ENCODE peak calls at places on chromosome 17, in five cellular contexts. O is lower leg skin; Z is A549; R is uterus; W is CD8-positive, alpha-beta T cell. V is an unnamed sample.
A peak's percentile ranks its signal among the peaks of the same experiment; 100 is the strongest.

GRCh38 chr17:34299918-34300600 is 14.5 kb downstream of the CCL11 start:
- DNase-seq in W (no peak), O (no peak), R (no peak), Z (no peak), V (no peak)

GRCh38 chr17:81374890-81375289 is 20.4 kb upstream of the BAHCC1 start:
- DNase-seq in R (no peak), Z (no peak), W (no peak), O (no peak), V (no peak)

GRCh38 chr17:81954131-81955057 is 6.6 kb downstream of the NOTUM start:
- DNase-seq in W (no peak), O (no peak), R (no peak), Z (no peak), V (no peak)

GRCh38 chr17:76246080-76247066 is 6.1 kb upstream of the RNF157 start:
- DNase-seq in W (peak; percentile 34), R (no peak), Z (no peak), O (no peak), V (no peak)

GRCh38 chr17:28755486-28755885 is 11.7 kb downstream of the TRAF4 start:
- DNase-seq in Z (no peak), W (no peak), O (no peak), R (no peak), V (no peak)

GRCh38 chr17:47839899-47840741 is 953 bp downstream of the SCRN2 start:
- DNase-seq in W (no peak), R (peak; percentile 49), Z (no peak), O (no peak), V (no peak)

GRCh38 chr17:39939588-39940419 is 12.3 kb downstream of the LRRC3C start:
- DNase-seq in R (peak; percentile 81), W (no peak), O (no peak), Z (peak; percentile 66), V (no peak)

GRCh38 chr17:44911133-44912001 is 3.9 kb downstream of the GFAP start:
- DNase-seq in W (peak; percentile 62), Z (peak; percentile 95), R (peak; percentile 49), O (no peak), V (peak; percentile 66)

GRCh38 chr17:48374650-48375230 is 55.3 kb downstream of the SKAP1 start:
- DNase-seq in O (no peak), W (peak; percentile 20), Z (peak; percentile 76), R (no peak), V (no peak)

GRCh38 chr17:45382982-45383381 is 49.7 kb downstream of the ARHGAP27 start:
- DNase-seq in Z (no peak), R (no peak), O (no peak), W (no peak), V (no peak)

GRCh38 chr17:43840814-43841213 is 6.2 kb upstream of the CD300LG start:
- DNase-seq in O (no peak), R (no peak), W (no peak), Z (peak; percentile 49), V (no peak)

GRCh38 chr17:3766783-3767182 is 34.2 kb downstream of the ITGAE start:
- DNase-seq in R (no peak), O (no peak), W (no peak), Z (no peak), V (no peak)

GRCh38 chr17:57271821-57272220 is 15.5 kb downstream of the MSI2 start:
- DNase-seq in Z (no peak), R (no peak), O (no peak), W (no peak), V (no peak)

GRCh38 chr17:64051153-64051552 is 30.7 kb upstream of the ICAM2 start:
- DNase-seq in Z (no peak), O (no peak), R (no peak), W (no peak), V (no peak)

DNA sequence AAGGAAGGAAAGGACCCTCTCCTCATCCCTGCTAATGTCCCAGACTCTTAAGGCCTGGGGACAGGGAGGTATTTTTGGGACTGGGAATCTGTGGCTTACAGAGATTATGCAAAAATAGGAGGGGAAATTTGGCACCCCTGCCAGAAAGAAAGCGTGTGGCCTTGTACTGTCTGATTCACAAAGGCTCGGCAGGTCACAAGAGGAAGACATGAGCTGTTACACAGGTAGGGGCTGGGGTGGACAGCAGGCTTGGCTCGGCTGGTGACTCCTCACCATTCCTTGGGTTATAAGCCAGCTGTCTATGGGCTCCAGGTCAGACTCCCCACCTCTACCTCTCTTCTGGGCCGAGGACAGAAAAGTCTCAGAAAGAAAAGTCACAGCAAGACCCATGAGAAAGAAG is 20.7 kb upstream of the SREBF1 start:
- DNase-seq in W (no peak), O (no peak), Z (no peak), R (no peak), V (no peak)
- TF ChIP-seq CTCF in W (no peak), O (no peak), Z (no peak), R (no peak), V (no peak)

GRCh38 chr17:41496803-41497484 is 7.2 kb upstream of the KRT36 start:
- DNase-seq in W (peak; percentile 46), R (no peak), O (peak; percentile 66), Z (peak; percentile 95), V (peak; percentile 94)
- TF ChIP-seq CTCF in W (peak; percentile 49), R (peak; percentile 41), O (peak; percentile 52), Z (peak; percentile 80), V (peak; percentile 91)

GRCh38 chr17:7346761-7347614 is 5.0 kb upstream of the KCTD11 start:
- DNase-seq in W (no peak), O (no peak), R (no peak), Z (no peak), V (no peak)
- TF ChIP-seq CTCF in W (no peak), O (no peak), R (no peak), Z (no peak), V (no peak)

GRCh38 chr17:60583008-60583407 is 17.0 kb upstream of the PPM1D start:
- DNase-seq in W (no peak), O (no peak), Z (no peak), R (no peak), V (no peak)

GRCh38 chr17:60590075-60590474 is 9.9 kb upstream of the PPM1D start:
- DNase-seq in Z (no peak), R (no peak), W (no peak), O (no peak), V (no peak)

GRCh38 chr17:60585887-60586286 is 14.1 kb upstream of the PPM1D start:
- DNase-seq in O (no peak), R (no peak), Z (no peak), W (no peak), V (no peak)

GRCh38 chr17:60586288-60586974 is 13.6 kb upstream of the PPM1D start:
- DNase-seq in W (no peak), O (no peak), R (no peak), Z (no peak), V (no peak)
- TF ChIP-seq CTCF in W (no peak), O (no peak), R (peak; percentile 17), Z (peak; percentile 55), V (no peak)

DNA sequence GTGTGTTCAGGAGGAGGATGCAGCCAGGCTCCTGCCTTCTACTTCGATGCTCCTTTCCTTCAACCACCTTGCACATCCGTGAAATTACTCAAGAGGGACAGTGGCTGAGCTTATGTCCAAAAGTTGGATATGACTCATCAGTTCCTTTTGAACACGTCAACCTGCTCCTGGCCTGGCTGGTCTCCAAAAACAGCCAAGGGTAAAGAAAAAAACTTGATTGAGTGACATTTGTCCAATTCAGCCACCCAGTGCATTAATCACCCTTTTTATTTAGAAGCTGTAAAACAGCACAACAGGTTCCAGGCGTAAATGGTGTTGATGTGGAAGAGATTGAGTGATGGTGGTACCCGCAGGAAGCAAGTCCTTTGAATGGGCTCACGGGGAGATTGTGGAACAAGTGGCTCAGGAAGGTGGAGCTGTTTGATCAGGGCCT is 173.5 kb upstream of the CACNG5 start:
- DNase-seq in R (no peak), O (no peak), W (no peak), Z (peak; percentile 47), V (no peak)
- TF ChIP-seq CTCF in R (no peak), O (no peak), W (no peak), Z (no peak), V (no peak)

DNA sequence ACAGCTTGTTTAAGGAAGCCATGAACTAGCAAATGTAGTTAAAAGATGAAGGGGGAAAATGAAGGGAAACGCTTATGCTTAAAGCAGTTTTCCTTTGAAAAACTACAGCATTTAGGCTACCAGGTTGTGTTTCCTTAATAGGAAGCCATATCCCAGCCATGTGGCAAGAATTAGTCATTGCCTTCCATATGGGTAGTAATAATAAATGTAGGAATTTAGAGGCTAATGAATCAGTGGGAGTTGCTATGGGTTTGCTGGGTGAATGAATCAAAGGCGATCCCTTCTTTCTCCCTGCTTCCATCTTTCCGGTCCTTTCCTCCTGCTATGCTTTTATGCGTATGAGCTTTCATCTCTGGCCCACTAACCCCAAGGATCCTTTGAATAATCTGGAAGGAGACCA is 89.8 kb upstream of the TBX2 start:
- DNase-seq in Z (no peak), O (no peak), R (no peak), W (no peak), V (no peak)
- TF ChIP-seq CTCF in Z (no peak), O (no peak), R (no peak), W (no peak), V (no peak)

GRCh38 chr17:1562178-1562643 is 381 bp downstream of the PITPNA start:
- DNase-seq in Z (peak; percentile 38), O (no peak), W (peak; percentile 30), R (peak; percentile 40), V (peak; percentile 49)
- TF ChIP-seq CTCF in Z (no peak), O (no peak), W (no peak), R (no peak), V (peak; percentile 3)

GRCh38 chr17:78016852-78017251 is 58.3 kb downstream of the TNRC6C start:
- DNase-seq in Z (no peak), W (no peak), O (no peak), R (no peak), V (no peak)

GRCh38 chr17:78014651-78015050 is 56.1 kb downstream of the TNRC6C start:
- DNase-seq in O (no peak), R (no peak), W (no peak), Z (no peak), V (no peak)

GRCh38 chr17:78012428-78012827 is 53.9 kb downstream of the TNRC6C start:
- DNase-seq in Z (no peak), R (no peak), W (no peak), O (no peak), V (no peak)

GRCh38 chr17:78010759-78011158 is 52.3 kb downstream of the TNRC6C start:
- DNase-seq in Z (no peak), R (no peak), W (peak; percentile 36), O (no peak), V (no peak)

DNA sequence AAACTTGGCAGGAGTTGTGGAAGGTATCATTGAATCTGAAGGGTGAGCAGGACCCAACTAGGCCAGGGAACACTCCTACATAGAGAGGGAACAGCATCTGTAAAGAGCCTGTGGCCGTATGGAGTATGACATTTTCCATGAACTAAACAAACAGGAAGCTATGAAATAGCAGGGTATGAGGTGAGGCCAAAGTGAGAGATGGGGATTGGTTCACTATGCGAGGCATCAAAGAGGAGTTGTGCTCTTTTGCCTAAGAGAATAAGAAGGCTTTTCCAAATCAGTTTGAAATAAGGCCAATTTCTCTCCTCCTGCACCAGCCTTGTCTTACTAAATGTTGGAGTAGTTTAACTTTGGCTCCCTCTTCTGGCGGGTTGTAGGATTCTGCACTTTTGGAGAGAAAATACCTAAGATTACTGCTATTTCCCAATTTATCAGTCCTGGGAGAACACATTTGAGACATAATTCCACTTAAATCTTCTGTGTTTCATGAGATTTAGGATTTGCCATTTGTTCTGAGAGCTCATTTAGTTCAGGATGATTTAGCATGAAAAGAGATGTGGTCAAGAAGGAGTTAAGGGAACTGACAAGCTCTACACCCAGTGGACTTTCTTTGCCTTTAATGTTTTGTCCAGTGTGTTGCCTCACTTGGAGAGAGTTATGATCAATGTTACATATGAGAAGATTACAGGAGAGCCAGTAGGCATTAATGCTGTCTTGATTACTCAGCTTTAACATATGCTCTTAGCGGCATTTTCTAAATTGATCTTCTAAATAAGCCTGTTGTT is 55.4 kb downstream of the TNRC6C start:
- DNase-seq in Z (peak; percentile 56), R (peak; percentile 72), O (peak; percentile 56), W (peak; percentile 53), V (peak; percentile 52)
- TF ChIP-seq CTCF in Z (peak; percentile 98), R (peak; percentile 85), O (no peak), W (peak; percentile 82), V (peak; percentile 87)

V was measured in CD14-positive monocyte.